ENCODE peak calls at places on chromosomes 16 and 17, in five cellular contexts. L is ACHN; O is neural crest cell; X is T follicular helper cell; D is effector CD4-positive, alpha-beta T cell. G is an unnamed sample.

GRCh38 chr17:79673517-79673916 is 57.2 kb upstream of the ENPP7 start:
- DNase-seq in X (no peak), D (no peak), L (no peak), O (no peak), G (no peak)

GRCh38 chr16:49021136-49021535 is 260.5 kb downstream of the CBLN1 start:
- DNase-seq in L (peak; percentile 39), D (no peak), X (no peak), O (no peak), G (no peak)

GRCh38 chr16:9256196-9256595 is 164.8 kb downstream of the HAPSTR1 start:
- DNase-seq in O (peak; percentile 46), X (no peak), L (peak; percentile 51), D (no peak), G (no peak)

GRCh38 chr16:47461598-47462266 is 601 bp downstream of the PHKB start:
- DNase-seq in D (no peak), L (peak; percentile 65), O (peak; percentile 9), X (no peak), G (no peak)

GRCh38 chr16:85017603-85018002 is 6.3 kb upstream of the ZDHHC7 start:
- DNase-seq in L (no peak), O (no peak), D (no peak), X (no peak), G (no peak)

GRCh38 chr16:4011225-4011939 is 104.9 kb downstream of the ADCY9 start:
- DNase-seq in X (no peak), D (no peak), O (no peak), L (no peak), G (no peak)

GRCh38 chr17:50267074-50267841 is 7.0 kb upstream of the TMEM92 start:
- DNase-seq in X (no peak), L (no peak), D (no peak), O (no peak), G (no peak)

GRCh38 chr17:72121164-72122001 is 563 bp downstream of the SOX9 start:
- DNase-seq in X (no peak), D (no peak), L (peak; percentile 50), O (peak; percentile 51), G (no peak)

GRCh38 chr17:56681561-56682266 is 88.2 kb downstream of the NOG start:
- DNase-seq in X (no peak), D (no peak), L (peak; percentile 93), O (no peak), G (no peak)

GRCh38 chr17:81403040-81403467 is 7.8 kb downstream of the BAHCC1 start:
- DNase-seq in X (no peak), L (no peak), D (no peak), O (no peak), G (no peak)